ENCODE peak calls at places on chromosomes 7 and 10, in eight cellular contexts. A is cardiac muscle cell, J is astrocyte, F is neural progenitor cell, K is stomach, L is brain microvascular endothelial cell, Z is A673, G is B cell. R is an unnamed sample.

GRCh38 chr7:44275829-44276570 is 49.4 kb downstream of the CAMK2B start:
- DNase-seq in L (no peak), F (peak), K (no peak), J (no peak), G (peak), Z (peak), A (peak), R (no peak)

GRCh38 chr10:91756286-91756685 is 41.9 kb upstream of the TNKS2 start:
- DNase-seq in A (peak), F (no peak), Z (no peak), K (no peak), G (no peak), L (peak), J (peak), R (no peak)

GRCh38 chr10:12181065-12181775 is 14.5 kb downstream of the NUDT5 start:
- DNase-seq in G (no peak), K (peak), F (no peak), L (peak), J (peak), Z (no peak), A (peak), R (no peak)

GRCh38 chr7:6092953-6093354 is 61.8 kb downstream of the ANKRD61 start:
- DNase-seq in A (no peak), G (no peak), L (no peak), Z (no peak), J (no peak), K (no peak), F (no peak), R (no peak)

GRCh38 chr7:8217200-8218068 is 44.5 kb downstream of the ICA1 start:
- DNase-seq in L (peak), A (peak), K (no peak), Z (peak), J (peak), G (peak), F (peak), R (no peak)

GRCh38 chr7:91344911-91345310 is 80.7 kb downstream of the FZD1 start:
- DNase-seq in Z (no peak), G (no peak), K (no peak), F (no peak), A (no peak), J (peak), L (no peak), R (no peak)

GRCh38 chr7:67955061-67955460 is 958.4 kb downstream of the TYW1 start:
- DNase-seq in K (no peak), J (no peak), L (no peak), A (no peak), G (no peak), F (peak), Z (no peak), R (no peak)

GRCh38 chr10:72122221-72122620 is 33.9 kb upstream of the SPOCK2 start:
- DNase-seq in J (no peak), Z (no peak), G (no peak), L (no peak), K (no peak), F (no peak), A (no peak), R (no peak)

DNA sequence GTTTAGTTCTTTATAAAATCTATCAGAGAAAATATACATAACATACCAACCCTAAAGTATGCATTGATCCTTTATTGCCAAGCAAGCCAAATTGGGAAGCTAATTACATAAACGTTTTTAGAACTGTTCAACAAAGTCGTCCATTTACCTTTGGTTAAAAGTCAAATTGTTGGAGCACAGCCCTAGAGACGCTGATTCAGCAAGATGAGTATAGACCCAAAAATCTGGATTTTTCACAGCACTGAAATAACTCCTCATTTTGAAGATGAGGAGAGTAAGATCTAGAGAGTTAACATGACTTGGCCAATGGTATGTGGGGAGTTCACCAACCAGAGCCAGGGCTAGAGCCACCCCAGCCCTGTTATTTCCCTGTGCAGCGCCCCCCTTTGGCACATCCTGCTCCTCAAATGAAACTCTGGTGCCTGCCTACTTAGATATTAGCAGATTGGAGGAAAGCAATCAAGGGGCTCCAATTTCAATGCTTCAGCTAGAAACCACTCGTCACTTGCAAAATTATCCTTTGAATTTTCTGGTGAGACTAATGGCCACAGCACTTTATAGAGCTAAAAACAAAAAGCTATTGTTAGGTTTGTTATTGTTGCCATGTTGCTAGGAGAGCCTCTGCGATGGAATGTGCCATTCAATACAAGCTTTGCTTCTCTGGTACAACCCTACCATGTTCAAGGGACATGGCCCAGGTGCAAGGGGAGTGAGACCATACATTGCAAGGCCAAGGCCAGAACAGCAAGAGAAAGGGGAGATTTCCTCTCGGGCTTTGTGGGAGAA is 132.6 kb upstream of the ZEB1 start:
- DNase-seq in Z (no peak), J (peak), G (no peak), L (no peak), K (no peak), A (peak), F (peak), R (no peak)
- TF ChIP-seq CTCF in Z (peak), J (no peak), G (no peak), L (peak), K (no peak), A (peak), F (peak), R (no peak)

GRCh38 chr10:17450024-17450423 is 4.4 kb downstream of the ST8SIA6 start:
- DNase-seq in G (no peak), J (no peak), F (no peak), A (no peak), L (no peak), Z (no peak), K (no peak), R (peak)
- TF ChIP-seq CTCF in G (no peak), J (no peak), F (no peak), A (no peak), L (no peak), Z (no peak), K (no peak), R (no peak)

DNA sequence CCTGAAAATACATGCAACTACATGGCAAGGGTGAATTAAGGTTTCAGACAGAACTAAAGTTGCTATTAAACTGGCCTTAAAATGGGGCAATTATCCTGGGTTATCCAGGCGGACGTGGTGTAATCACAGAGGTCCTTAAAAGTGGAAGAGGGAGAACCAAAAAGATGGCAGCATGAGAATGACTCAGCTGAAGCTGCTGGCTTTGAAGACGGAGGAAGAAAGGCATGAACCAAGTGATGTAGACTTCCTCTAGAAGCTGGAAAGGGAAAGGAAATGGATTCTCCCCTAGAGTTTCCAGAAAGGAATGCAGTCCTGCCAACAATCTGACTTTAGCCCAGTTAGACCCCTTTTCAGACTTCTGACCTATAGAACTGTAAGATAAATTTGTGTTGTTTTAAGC is 27.0 kb upstream of the UBN2 start:
- DNase-seq in L (no peak), G (no peak), K (no peak), Z (no peak), F (no peak), J (no peak), A (no peak), R (no peak)
- TF ChIP-seq CTCF in L (no peak), G (no peak), K (no peak), Z (no peak), F (no peak), J (no peak), A (no peak), R (no peak)

GRCh38 chr7:14419554-14419953 is 430.1 kb upstream of the ETV1 start:
- DNase-seq in G (no peak), J (no peak), Z (no peak), K (no peak), L (no peak), A (peak), F (no peak), R (no peak)

GRCh38 chr7:14425559-14425958 is 436.1 kb upstream of the ETV1 start:
- DNase-seq in L (no peak), K (no peak), F (no peak), G (no peak), A (no peak), J (no peak), Z (no peak), R (no peak)

GRCh38 chr7:14420768-14421167 is 431.3 kb upstream of the ETV1 start:
- DNase-seq in Z (no peak), K (no peak), L (no peak), A (no peak), F (no peak), J (no peak), G (no peak), R (no peak)

GRCh38 chr7:14424675-14425074 is 435.2 kb upstream of the ETV1 start:
- DNase-seq in K (no peak), F (no peak), L (no peak), Z (peak), J (no peak), G (no peak), A (no peak), R (no peak)
- TF ChIP-seq CTCF in K (no peak), F (peak), L (no peak), Z (peak), J (no peak), G (no peak), A (no peak), R (no peak)